ENCODE peak calls at places on chromosomes 7 and 10, in four cellular contexts. One of them, this sample, is unnamed. For H3K36me3, the result is how much of the 10 kb centered on the place peaks cover.

GRCh38 chr10:62937674-62938073 is 121.5 kb upstream of the EGR2 start:
- DNase-seq in astrocyte: no peak
- DNase-seq in transverse colon: no peak
- DNase-seq in left ventricle myocardium inferior: no peak
- DNase-seq in this sample: no peak

GRCh38 chr10:123522702-123523312 is 143.3 kb upstream of the GPR26 start:
- DNase-seq in astrocyte: no peak
- DNase-seq in left ventricle myocardium inferior: no peak
- DNase-seq in transverse colon: peak
- DNase-seq in this sample: no peak

GRCh38 chr10:124064158-124064603 is 29.2 kb downstream of the CHST15 start:
- DNase-seq in astrocyte: no peak
- DNase-seq in left ventricle myocardium inferior: no peak
- DNase-seq in transverse colon: no peak
- DNase-seq in this sample: no peak

GRCh38 chr10:5887029-5887428 is 2.7 kb downstream of the ANKRD16 start:
- DNase-seq in left ventricle myocardium inferior: no peak
- DNase-seq in astrocyte: no peak
- DNase-seq in transverse colon: no peak
- DNase-seq in this sample: no peak

GRCh38 chr7:139393621-139394215 is 34.0 kb downstream of the LUC7L2 start:
- DNase-seq in astrocyte: no peak
- DNase-seq in transverse colon: no peak
- DNase-seq in left ventricle myocardium inferior: no peak
- DNase-seq in this sample: no peak

GRCh38 chr10:9850415-9850814 is 1167.3 kb upstream of the CELF2 start:
- DNase-seq in transverse colon: no peak
- DNase-seq in astrocyte: no peak
- DNase-seq in left ventricle myocardium inferior: no peak
- DNase-seq in this sample: no peak

GRCh38 chr10:15363031-15363430 is 8.1 kb downstream of the FAM171A1 start:
- DNase-seq in astrocyte: no peak
- DNase-seq in transverse colon: no peak
- DNase-seq in left ventricle myocardium inferior: no peak
- DNase-seq in this sample: no peak

GRCh38 chr10:43068136-43068395 is 8.8 kb upstream of the RET start:
- DNase-seq in astrocyte: no peak
- DNase-seq in transverse colon: no peak
- DNase-seq in left ventricle myocardium inferior: no peak
- DNase-seq in this sample: no peak

GRCh38 chr10:117860135-117860534 is 186.6 kb downstream of the RAB11FIP2 start:
- DNase-seq in transverse colon: no peak
- DNase-seq in left ventricle myocardium inferior: no peak
- DNase-seq in astrocyte: no peak
- DNase-seq in this sample: no peak

GRCh38 chr7:157235357-157236018 is 96.8 kb downstream of the UBE3C start:
- DNase-seq in left ventricle myocardium inferior: no peak
- DNase-seq in transverse colon: no peak
- DNase-seq in astrocyte: peak
- DNase-seq in this sample: no peak

GRCh38 chr10:110754375-110755120 is 110.4 kb downstream of the RBM20 start:
- DNase-seq in transverse colon: no peak
- DNase-seq in astrocyte: no peak
- DNase-seq in left ventricle myocardium inferior: no peak
- DNase-seq in this sample: no peak

GRCh38 chr10:77571490-77571889 is 66.1 kb downstream of the KCNMA1 start:
- DNase-seq in transverse colon: peak
- DNase-seq in astrocyte: no peak
- DNase-seq in left ventricle myocardium inferior: no peak
- DNase-seq in this sample: no peak

GRCh38 chr7:40232242-40232929 is 97.6 kb downstream of the SUGCT start:
- DNase-seq in left ventricle myocardium inferior: no peak
- DNase-seq in astrocyte: peak
- DNase-seq in transverse colon: peak
- DNase-seq in this sample: peak

GRCh38 chr7:49187543-49188268 is 263.4 kb downstream of the CDC14C start:
- DNase-seq in left ventricle myocardium inferior: no peak
- DNase-seq in astrocyte: no peak
- DNase-seq in transverse colon: no peak
- DNase-seq in this sample: peak

GRCh38 chr10:4006848-4007247 is 221.8 kb upstream of the KLF6 start:
- DNase-seq in astrocyte: peak
- DNase-seq in left ventricle myocardium inferior: no peak
- DNase-seq in transverse colon: no peak
- DNase-seq in this sample: no peak

GRCh38 chr10:33331020-33331557 is 3.4 kb downstream of the NRP1 start:
- DNase-seq in astrocyte: no peak
- DNase-seq in left ventricle myocardium inferior: no peak
- DNase-seq in transverse colon: no peak
- DNase-seq in this sample: no peak

GRCh38 chr10:114711487-114712250 is 53.6 kb upstream of the ABLIM1 start:
- DNase-seq in transverse colon: no peak
- DNase-seq in left ventricle myocardium inferior: no peak
- DNase-seq in astrocyte: no peak
- DNase-seq in this sample: no peak

GRCh38 chr7:112510032-112510742 is 29.4 kb downstream of the LSMEM1 start:
- DNase-seq in left ventricle myocardium inferior: no peak
- DNase-seq in transverse colon: no peak
- DNase-seq in astrocyte: peak
- DNase-seq in this sample: no peak

GRCh38 chr7:98458090-98458875 is 57.4 kb upstream of the BAIAP2L1 start:
- DNase-seq in transverse colon: no peak
- DNase-seq in left ventricle myocardium inferior: no peak
- DNase-seq in astrocyte: no peak
- DNase-seq in this sample: no peak

GRCh38 chr7:157089100-157089510 is 49.6 kb upstream of the UBE3C start:
- DNase-seq in transverse colon: no peak
- DNase-seq in astrocyte: no peak
- DNase-seq in left ventricle myocardium inferior: no peak
- DNase-seq in this sample: peak

GRCh38 chr10:86391986-86392722 is 25.6 kb upstream of the GRID1 start:
- DNase-seq in left ventricle myocardium inferior: no peak
- DNase-seq in transverse colon: no peak
- DNase-seq in astrocyte: no peak
- DNase-seq in this sample: no peak

GRCh38 chr10:58806323-58806722 is 293.7 kb downstream of the BICC1 start:
- DNase-seq in left ventricle myocardium inferior: no peak
- DNase-seq in astrocyte: peak
- DNase-seq in transverse colon: no peak
- DNase-seq in this sample: no peak

GRCh38 chr7:101744588-101744987 is 72.8 kb upstream of the CUX1 start:
- DNase-seq in left ventricle myocardium inferior: no peak
- DNase-seq in transverse colon: no peak
- DNase-seq in astrocyte: no peak
- DNase-seq in this sample: no peak

GRCh38 chr10:90818736-90819135 is 39.1 kb downstream of the HTR7 start:
- DNase-seq in transverse colon: no peak
- DNase-seq in astrocyte: no peak
- DNase-seq in left ventricle myocardium inferior: no peak
- DNase-seq in this sample: no peak

GRCh38 chr7:33905389-33906032 is at the start of gene BMPER:
- DNase-seq in transverse colon: peak
- DNase-seq in left ventricle myocardium inferior: peak
- DNase-seq in astrocyte: no peak
- DNase-seq in this sample: peak

GRCh38 chr10:27448926-27449325 is 55.2 kb upstream of the RAB18 start:
- DNase-seq in astrocyte: peak
- DNase-seq in transverse colon: no peak
- DNase-seq in left ventricle myocardium inferior: no peak
- DNase-seq in this sample: no peak

GRCh38 chr10:122142652-122143237 is 128.4 kb upstream of the BTBD16 start:
- DNase-seq in astrocyte: no peak
- DNase-seq in transverse colon: no peak
- DNase-seq in left ventricle myocardium inferior: peak
- DNase-seq in this sample: peak

DNA sequence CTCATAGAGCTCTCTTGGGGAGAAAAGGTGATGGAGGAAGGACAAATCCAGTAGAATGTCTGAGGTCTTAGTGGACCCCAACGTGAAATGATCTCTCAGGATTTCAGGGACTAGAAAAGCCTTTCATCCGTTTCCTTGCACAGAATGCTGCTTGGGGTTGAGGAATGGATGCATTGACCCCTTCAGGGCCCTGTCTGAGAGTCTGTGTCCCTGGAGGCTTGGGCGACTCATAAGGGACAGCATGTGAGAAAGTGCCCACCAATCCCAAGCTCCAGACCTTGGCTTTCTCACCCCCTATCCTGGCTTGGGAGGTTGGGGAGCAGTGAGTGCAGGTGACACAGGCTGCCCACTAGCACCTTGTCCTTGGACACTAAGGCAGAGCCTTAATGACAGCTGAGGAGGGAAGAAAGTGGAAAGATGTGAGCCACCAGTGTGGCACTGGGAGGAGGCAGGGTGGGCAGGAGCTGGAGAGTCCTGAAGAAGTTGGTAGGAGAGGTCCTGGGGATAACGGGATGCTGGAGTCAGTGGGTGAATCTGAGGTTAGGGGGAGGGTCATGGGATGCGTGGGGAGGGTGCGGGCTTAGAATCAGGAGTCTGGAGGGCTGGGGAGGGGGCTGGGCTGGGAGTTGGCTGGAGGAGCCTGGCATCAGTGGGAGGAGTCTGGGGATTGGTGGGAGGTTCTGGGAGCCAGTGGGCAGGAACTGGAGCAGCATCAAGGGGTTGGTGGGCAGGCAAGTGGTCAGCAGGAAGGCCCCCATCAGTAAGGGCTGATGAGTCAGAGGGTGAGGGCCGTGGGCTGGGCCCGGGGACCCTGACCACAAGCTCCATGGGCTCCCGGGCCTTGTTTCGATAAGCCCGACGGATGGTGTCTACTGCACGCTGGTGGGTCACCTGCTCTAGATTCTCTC is 8.6 kb downstream of the LZTS2 start:
- DNase-seq in astrocyte: no peak
- DNase-seq in left ventricle myocardium inferior: no peak
- DNase-seq in transverse colon: no peak
- DNase-seq in this sample: no peak
- H3K27ac ChIP-seq in astrocyte: no peak
- H3K27ac ChIP-seq in left ventricle myocardium inferior: peak
- H3K27ac ChIP-seq in transverse colon: peak
- H3K27ac ChIP-seq in this sample: peak

GRCh38 chr7:35889870-35890269 is 89.0 kb downstream of the SEPTIN7 start:
- DNase-seq in left ventricle myocardium inferior: no peak
- DNase-seq in transverse colon: no peak
- DNase-seq in astrocyte: no peak
- DNase-seq in this sample: no peak
- H3K36me3 ChIP-seq in left ventricle myocardium inferior: under half
- H3K36me3 ChIP-seq in transverse colon: under half
- H3K36me3 ChIP-seq in astrocyte: under half
- H3K36me3 ChIP-seq in this sample: under half

GRCh38 chr7:151243045-151243349 is 5.5 kb downstream of the SMARCD3 start:
- DNase-seq in left ventricle myocardium inferior: no peak
- DNase-seq in transverse colon: no peak
- DNase-seq in astrocyte: no peak
- DNase-seq in this sample: no peak

GRCh38 chr7:151245360-151246160 is 2.9 kb downstream of the SMARCD3 start:
- DNase-seq in astrocyte: no peak
- DNase-seq in transverse colon: peak
- DNase-seq in left ventricle myocardium inferior: no peak
- DNase-seq in this sample: peak

GRCh38 chr7:151244871-151245346 is 3.6 kb downstream of the SMARCD3 start:
- DNase-seq in left ventricle myocardium inferior: no peak
- DNase-seq in transverse colon: no peak
- DNase-seq in astrocyte: no peak
- DNase-seq in this sample: no peak

GRCh38 chr7:151243411-151244155 is 4.9 kb downstream of the SMARCD3 start:
- DNase-seq in transverse colon: no peak
- DNase-seq in left ventricle myocardium inferior: no peak
- DNase-seq in astrocyte: no peak
- DNase-seq in this sample: no peak

GRCh38 chr7:151244156-151244870 is 4.2 kb downstream of the SMARCD3 start:
- DNase-seq in left ventricle myocardium inferior: no peak
- DNase-seq in astrocyte: no peak
- DNase-seq in transverse colon: peak
- DNase-seq in this sample: peak
- H3K27ac ChIP-seq in left ventricle myocardium inferior: no peak
- H3K27ac ChIP-seq in astrocyte: no peak
- H3K27ac ChIP-seq in transverse colon: no peak
- H3K27ac ChIP-seq in this sample: no peak

DNA sequence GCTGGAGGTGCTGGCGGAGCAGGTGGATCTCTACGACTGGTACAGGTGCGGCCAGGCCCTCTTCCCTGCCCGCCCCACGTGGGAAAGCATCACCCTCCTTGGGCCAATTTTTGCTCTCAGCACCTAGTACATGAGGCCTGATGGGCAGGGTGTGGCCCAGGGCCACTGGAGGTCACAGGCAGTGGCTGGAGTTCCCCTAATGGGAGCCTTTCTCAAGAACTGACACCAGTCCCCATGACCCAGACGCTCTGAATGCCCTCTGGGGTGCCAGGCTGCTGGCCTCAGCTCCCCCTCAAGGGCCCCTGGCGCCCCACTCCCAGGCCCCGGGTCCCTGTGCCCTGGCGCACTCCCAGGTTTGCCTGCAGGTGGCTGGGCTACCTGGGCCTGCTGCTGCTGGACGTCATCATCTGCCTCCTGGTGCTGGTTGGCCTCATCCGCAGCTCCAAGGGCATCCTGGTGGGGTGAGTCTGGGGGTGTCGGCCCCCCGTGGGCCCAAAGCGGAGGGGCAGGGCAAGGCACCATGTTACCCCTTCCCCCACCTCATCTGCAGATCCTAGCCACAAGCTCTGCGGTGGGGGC is 15.9 kb downstream of the TTYH3 start:
- DNase-seq in left ventricle myocardium inferior: no peak
- DNase-seq in astrocyte: no peak
- DNase-seq in transverse colon: no peak
- DNase-seq in this sample: no peak
- H3K36me3 ChIP-seq in left ventricle myocardium inferior: under half
- H3K36me3 ChIP-seq in astrocyte: under half
- H3K36me3 ChIP-seq in transverse colon: under half
- H3K36me3 ChIP-seq in this sample: under half

GRCh38 chr10:132588301-132589013 is 50.9 kb downstream of the INPP5A start:
- DNase-seq in transverse colon: no peak
- DNase-seq in astrocyte: no peak
- DNase-seq in left ventricle myocardium inferior: peak
- DNase-seq in this sample: no peak

GRCh38 chr10:132586731-132587130 is 49.1 kb downstream of the INPP5A start:
- DNase-seq in transverse colon: no peak
- DNase-seq in left ventricle myocardium inferior: no peak
- DNase-seq in astrocyte: no peak
- DNase-seq in this sample: no peak

GRCh38 chr10:132585732-132586722 is 48.4 kb downstream of the INPP5A start:
- DNase-seq in transverse colon: no peak
- DNase-seq in astrocyte: no peak
- DNase-seq in left ventricle myocardium inferior: peak
- DNase-seq in this sample: no peak

GRCh38 chr10:132589015-132589414 is 51.4 kb downstream of the INPP5A start:
- DNase-seq in astrocyte: no peak
- DNase-seq in left ventricle myocardium inferior: no peak
- DNase-seq in transverse colon: no peak
- DNase-seq in this sample: no peak

GRCh38 chr10:132587175-132587574 is 49.6 kb downstream of the INPP5A start:
- DNase-seq in transverse colon: no peak
- DNase-seq in astrocyte: no peak
- DNase-seq in left ventricle myocardium inferior: no peak
- DNase-seq in this sample: no peak
- H3K27ac ChIP-seq in transverse colon: no peak
- H3K27ac ChIP-seq in astrocyte: no peak
- H3K27ac ChIP-seq in left ventricle myocardium inferior: peak
- H3K27ac ChIP-seq in this sample: no peak

GRCh38 chr10:104328916-104329710 is 9.2 kb downstream of the ITPRIP start:
- DNase-seq in left ventricle myocardium inferior: no peak
- DNase-seq in transverse colon: no peak
- DNase-seq in astrocyte: peak
- DNase-seq in this sample: peak
- H3K36me3 ChIP-seq in left ventricle myocardium inferior: under half
- H3K36me3 ChIP-seq in transverse colon: under half
- H3K36me3 ChIP-seq in astrocyte: under half
- H3K36me3 ChIP-seq in this sample: under half

GRCh38 chr7:84705079-84705478 is 481.8 kb downstream of the SEMA3D start:
- DNase-seq in astrocyte: no peak
- DNase-seq in left ventricle myocardium inferior: no peak
- DNase-seq in transverse colon: no peak
- DNase-seq in this sample: no peak
- H3K27ac ChIP-seq in astrocyte: no peak
- H3K27ac ChIP-seq in left ventricle myocardium inferior: no peak
- H3K27ac ChIP-seq in transverse colon: no peak
- H3K27ac ChIP-seq in this sample: no peak

This sample was measured in WERI-Rb-1.